ENCODE peak calls at places on chromosome 10, in four cellular contexts. L is NCI-H1092, N is nephron progenitor cell, D is EL. J is an unnamed sample.

GRCh38 chr10:76049581-76050290 is 618.3 kb downstream of the LRMDA start:
- DNase-seq in N (no peak), L (no peak), D (no peak), J (no peak)

GRCh38 chr10:6108631-6109443 is 20.0 kb downstream of the RBM17 start:
- DNase-seq in N (peak), L (no peak), D (peak), J (no peak)

GRCh38 chr10:93757136-93757535 is 600 bp upstream of the LGI1 start:
- DNase-seq in N (peak), D (no peak), L (no peak), J (no peak)

GRCh38 chr10:43230101-43230908 is 36.6 kb downstream of the RASGEF1A start:
- DNase-seq in L (no peak), D (no peak), N (peak), J (no peak)

GRCh38 chr10:86888585-86889381 is 68.6 kb downstream of the MMRN2 start:
- DNase-seq in N (no peak), L (no peak), D (peak), J (no peak)

GRCh38 chr10:107545717-107546116 is 381.2 kb upstream of the SORCS1 start:
- DNase-seq in N (no peak), D (no peak), L (no peak), J (no peak)

GRCh38 chr10:33497338-33497737 is 162.9 kb upstream of the NRP1 start:
- DNase-seq in D (no peak), L (no peak), N (no peak), J (no peak)

GRCh38 chr10:3090388-3090787 is 23.0 kb downstream of the PFKP start:
- DNase-seq in N (no peak), D (no peak), L (no peak), J (no peak)

GRCh38 chr10:782751-783648 is 93.5 kb upstream of the DIP2C start:
- DNase-seq in L (no peak), D (no peak), N (no peak), J (no peak)

GRCh38 chr10:79084972-79085597 is 16.3 kb downstream of the ZMIZ1 start:
- DNase-seq in D (no peak), N (no peak), L (no peak), J (no peak)

GRCh38 chr10:3128379-3129130 is 44.0 kb downstream of the PITRM1 start:
- DNase-seq in L (no peak), D (no peak), N (no peak), J (no peak)

GRCh38 chr10:98316661-98317060 is 48.7 kb upstream of the LOXL4 start:
- DNase-seq in D (peak), L (no peak), N (no peak), J (no peak)

GRCh38 chr10:34520084-34520483 is 295.0 kb downstream of the PARD3 start:
- DNase-seq in L (no peak), D (no peak), N (no peak), J (no peak)

GRCh38 chr10:131312261-131312801 is 810 bp upstream of the TCERG1L start:
- DNase-seq in D (no peak), L (peak), N (peak), J (no peak)

GRCh38 chr10:93438796-93439253 is 43.3 kb downstream of the MYOF start:
- DNase-seq in N (peak), D (no peak), L (no peak), J (no peak)

GRCh38 chr10:62443866-62444265 is 69.7 kb downstream of the ZNF365 start:
- DNase-seq in D (peak), N (no peak), L (no peak), J (no peak)

GRCh38 chr10:128739937-128740336 is 613.7 kb upstream of the MKI67 start:
- DNase-seq in N (no peak), D (no peak), L (no peak), J (no peak)

GRCh38 chr10:98357208-98357836 is 57.7 kb downstream of the PYROXD2 start:
- DNase-seq in N (no peak), D (peak), L (peak), J (no peak)

GRCh38 chr10:34045571-34046190 is 711.2 kb upstream of the NRP1 start:
- DNase-seq in L (no peak), N (no peak), D (peak), J (no peak)

GRCh38 chr10:35722636-35723420 is 80.7 kb upstream of the FZD8 start:
- DNase-seq in D (no peak), L (no peak), N (no peak), J (no peak)

GRCh38 chr10:74930962-74931361 is 104.6 kb downstream of the KAT6B start:
- DNase-seq in N (no peak), L (no peak), D (no peak), J (no peak)

GRCh38 chr10:72426982-72427381 is 72.3 kb upstream of the DNAJB12 start:
- DNase-seq in D (no peak), L (no peak), N (no peak), J (no peak)

GRCh38 chr10:117348236-117348635 is 27.0 kb downstream of the PDZD8 start:
- DNase-seq in N (no peak), D (no peak), L (no peak), J (no peak)

GRCh38 chr10:14153570-14154055 is 177.1 kb downstream of the FRMD4A start:
- DNase-seq in N (peak), D (no peak), L (no peak), J (no peak)

GRCh38 chr10:92757066-92757716 is 67.4 kb downstream of the HHEX start:
- DNase-seq in N (peak), L (no peak), D (peak), J (no peak)

GRCh38 chr10:32332299-32332750 is 14.6 kb downstream of the EPC1 start:
- DNase-seq in D (no peak), L (no peak), N (no peak), J (peak)

GRCh38 chr10:110641256-110641655 is 2.9 kb upstream of the RBM20 start:
- DNase-seq in N (peak), L (no peak), D (peak), J (peak)

GRCh38 chr10:130660266-130660665 is 524.1 kb downstream of the GLRX3 start:
- DNase-seq in L (no peak), D (no peak), N (no peak), J (no peak)

GRCh38 chr10:73590881-73591577 is at the start of gene USP54:
- DNase-seq in N (no peak), D (peak), L (no peak), J (no peak)

GRCh38 chr10:51029172-51029641 is 45.1 kb upstream of the PRKG1 start:
- DNase-seq in L (no peak), N (no peak), D (peak), J (no peak)

GRCh38 chr10:76779163-76779820 is 858.3 kb downstream of the KCNMA1 start:
- DNase-seq in N (no peak), L (no peak), D (peak), J (no peak)

GRCh38 chr10:7311256-7312178 is 99.3 kb downstream of the SFMBT2 start:
- DNase-seq in L (no peak), N (no peak), D (no peak), J (no peak)

GRCh38 chr10:22323538-22324305 is 2.8 kb downstream of the BMI1 start:
- DNase-seq in N (no peak), L (no peak), D (no peak), J (no peak)

GRCh38 chr10:125134483-125134848 is 25.9 kb downstream of the CTBP2 start:
- DNase-seq in D (no peak), N (no peak), L (no peak), J (no peak)

GRCh38 chr10:72784551-72785421 is 92.8 kb downstream of the MCU start:
- DNase-seq in N (peak), D (peak), L (no peak), J (no peak)

GRCh38 chr10:75654171-75654772 is 222.8 kb downstream of the LRMDA start:
- DNase-seq in N (no peak), D (no peak), L (no peak), J (no peak)

GRCh38 chr10:80894339-80894791 is 356.7 kb downstream of the SH2D4B start:
- DNase-seq in D (no peak), L (no peak), N (no peak), J (no peak)

GRCh38 chr10:126090911-126091728 is 194.8 kb downstream of the FANK1 start:
- DNase-seq in D (peak), L (no peak), N (no peak), J (no peak)

J was measured in activated T-helper 9 cell treated with anti-CD3 and anti-CD28 coated beads, Interleukin-2, amount 50 U/mL, for 16 hours.